ENCODE peak calls at places on chromosomes 6 and 20, in five cellular contexts. O is heart right ventricle; F is CD8-positive, alpha-beta T cell; H is left ventricle myocardium inferior; A is tibial artery. K is an unnamed sample.

GRCh38 chr6:85081102-85081501 is 316.7 kb upstream of the TBX18 start:
- DNase-seq in F (no peak), A (no peak), O (no peak), H (no peak), K (no peak)

GRCh38 chr20:23436681-23437080 is 2.8 kb upstream of the CSTL1 start:
- DNase-seq in A (no peak), H (no peak), O (no peak), F (no peak), K (no peak)

GRCh38 chr6:73032586-73032985 is 192.7 kb downstream of the KHDC1L start:
- DNase-seq in F (no peak), H (no peak), O (no peak), A (no peak), K (no peak)

GRCh38 chr6:161273356-161273751 is 507 bp downstream of the AGPAT4 start:
- DNase-seq in H (no peak), F (peak), A (no peak), O (peak), K (no peak)

GRCh38 chr20:50982372-50982771 is 23.8 kb downstream of the MOCS3 start:
- DNase-seq in A (no peak), F (no peak), H (no peak), O (no peak), K (no peak)

GRCh38 chr20:48910360-48910781 is 11.1 kb upstream of the ARFGEF2 start:
- DNase-seq in F (peak), A (no peak), O (no peak), H (no peak), K (no peak)

GRCh38 chr6:146578054-146578453 is 20.7 kb upstream of the ADGB start:
- DNase-seq in F (no peak), A (no peak), H (no peak), O (no peak), K (no peak)

GRCh38 chr20:25039697-25040437 is 18.1 kb downstream of the ACSS1 start:
- DNase-seq in F (no peak), O (peak), H (peak), A (peak), K (no peak)

GRCh38 chr6:978937-979685 is 286.2 kb upstream of the EXOC2 start:
- DNase-seq in H (no peak), F (no peak), A (no peak), O (no peak), K (no peak)

GRCh38 chr6:125586605-125587004 is 162.8 kb upstream of the HEY2 start:
- DNase-seq in A (no peak), H (no peak), O (no peak), F (no peak), K (no peak)

GRCh38 chr6:125587624-125588023 is 161.8 kb upstream of the HEY2 start:
- DNase-seq in A (no peak), O (no peak), F (no peak), H (no peak), K (no peak)

GRCh38 chr6:125584468-125584939 is 164.9 kb upstream of the HEY2 start:
- DNase-seq in F (no peak), A (peak), H (peak), O (peak), K (peak)

GRCh38 chr6:125586074-125586473 is 163.4 kb upstream of the HEY2 start:
- DNase-seq in H (no peak), A (no peak), F (no peak), O (no peak), K (no peak)

GRCh38 chr6:125585470-125585869 is 164.0 kb upstream of the HEY2 start:
- DNase-seq in F (no peak), A (no peak), H (no peak), O (no peak), K (no peak)
- H3K4me3 ChIP-seq in F (no peak), A (no peak), H (no peak), O (no peak), K (no peak)

GRCh38 chr20:58908216-58908615 is 55.7 kb downstream of the GNAS start:
- DNase-seq in H (no peak), F (no peak), A (no peak), O (no peak), K (no peak)
- H3K27ac ChIP-seq in H (peak), F (peak), A (peak), O (peak), K (no peak)

DNA sequence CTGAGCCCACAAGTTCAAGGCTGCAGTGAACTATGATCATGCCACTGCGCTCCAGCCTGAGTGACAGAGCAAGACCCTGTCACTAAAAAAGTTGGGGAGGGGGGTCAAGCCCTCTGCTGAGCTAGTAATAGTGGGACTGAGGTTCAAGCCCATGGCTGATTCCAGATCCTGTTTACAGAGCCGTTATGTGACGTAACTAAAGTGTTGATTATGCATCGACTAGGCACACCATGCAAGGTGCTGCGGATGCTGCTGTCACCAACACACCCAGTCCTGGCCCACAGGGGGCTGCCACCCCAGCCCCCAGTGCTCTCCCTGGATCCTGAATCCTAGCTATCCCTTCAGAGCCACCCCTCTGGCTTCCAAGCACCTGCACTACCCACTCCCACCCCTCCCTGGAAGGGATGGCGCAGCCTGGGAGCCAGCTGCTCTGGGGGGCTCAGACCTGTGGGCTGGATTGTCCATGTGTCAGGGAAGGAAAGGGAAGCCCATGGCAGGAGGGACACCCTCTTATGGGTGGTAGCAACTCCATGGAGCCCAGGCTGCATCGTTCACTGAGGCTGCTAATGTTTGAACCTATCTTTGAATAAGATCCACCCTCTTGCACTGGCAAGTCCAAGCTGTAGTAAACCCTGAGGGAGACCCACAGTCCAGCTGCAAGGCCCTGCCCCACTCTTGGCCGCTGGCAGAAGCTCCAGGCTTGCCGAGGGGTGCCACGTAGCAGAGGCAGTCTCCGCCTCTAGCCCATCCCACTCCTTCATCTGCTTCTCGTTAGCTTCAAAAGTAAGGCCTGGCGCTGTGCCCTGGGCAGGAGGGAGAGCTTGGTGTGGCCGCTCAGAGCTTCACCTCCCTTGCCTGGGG is 95.0 kb downstream of the SNX5 start:
- DNase-seq in F (no peak), A (peak), H (peak), O (peak), K (no peak)
- H3K4me3 ChIP-seq in F (no peak), A (peak), H (no peak), O (no peak), K (no peak)

DNA sequence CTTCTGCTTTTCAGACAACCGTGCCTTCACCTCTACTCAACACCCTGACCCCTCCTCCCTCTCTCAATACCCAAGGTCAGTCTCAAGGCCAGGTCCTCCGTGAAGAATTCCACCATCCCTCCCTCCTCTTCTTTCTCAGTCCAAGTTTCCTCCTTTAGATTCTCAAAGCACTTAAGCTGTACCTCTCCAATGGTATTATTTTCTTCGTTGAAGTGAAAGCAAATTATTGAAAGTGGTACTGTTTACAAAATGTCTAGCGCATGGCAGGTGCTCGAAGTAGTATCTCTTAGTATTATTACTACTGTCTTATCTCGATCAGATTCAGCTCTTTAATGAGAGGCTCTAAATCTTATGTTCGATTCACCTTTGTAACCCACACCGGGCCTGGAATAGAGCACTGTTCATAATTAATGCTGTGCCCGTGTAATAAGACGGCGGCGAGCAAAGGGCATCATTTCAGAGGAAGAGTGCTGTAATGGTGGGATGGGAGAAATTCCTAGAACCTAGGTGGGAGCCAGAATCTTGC is 593 bp upstream of the RALGAPB start:
- DNase-seq in F (no peak), H (no peak), A (no peak), O (no peak), K (no peak)
- H3K27ac ChIP-seq in F (peak), H (peak), A (peak), O (peak), K (no peak)

GRCh38 chr6:109081026-109081425 is 13.6 kb downstream of the SESN1 start:
- DNase-seq in F (no peak), A (no peak), O (no peak), H (no peak), K (no peak)

GRCh38 chr6:109079981-109080380 is 14.7 kb downstream of the SESN1 start:
- DNase-seq in H (peak), A (peak), F (no peak), O (no peak), K (no peak)

GRCh38 chr6:109081516-109081915 is 13.1 kb downstream of the SESN1 start:
- DNase-seq in O (no peak), A (no peak), F (no peak), H (no peak), K (no peak)

GRCh38 chr6:109082178-109082577 is 12.5 kb downstream of the SESN1 start:
- DNase-seq in A (no peak), F (no peak), H (no peak), O (no peak), K (no peak)

GRCh38 chr6:109083657-109084056 is 11.0 kb downstream of the SESN1 start:
- DNase-seq in A (no peak), O (no peak), H (no peak), F (no peak), K (no peak)
- H3K4me3 ChIP-seq in A (no peak), O (no peak), H (peak), F (no peak), K (no peak)

GRCh38 chr6:169388767-169389166 is 135.1 kb upstream of the THBS2 start:
- DNase-seq in A (no peak), H (no peak), F (no peak), O (no peak), K (no peak)

GRCh38 chr6:169384291-169384690 is 130.6 kb upstream of the THBS2 start:
- DNase-seq in O (no peak), H (no peak), F (no peak), A (no peak), K (no peak)

GRCh38 chr6:169387809-169388383 is 134.2 kb upstream of the THBS2 start:
- DNase-seq in F (no peak), H (no peak), O (no peak), A (no peak), K (no peak)

GRCh38 chr6:169385237-169385880 is 131.7 kb upstream of the THBS2 start:
- DNase-seq in F (no peak), A (no peak), O (no peak), H (no peak), K (no peak)

DNA sequence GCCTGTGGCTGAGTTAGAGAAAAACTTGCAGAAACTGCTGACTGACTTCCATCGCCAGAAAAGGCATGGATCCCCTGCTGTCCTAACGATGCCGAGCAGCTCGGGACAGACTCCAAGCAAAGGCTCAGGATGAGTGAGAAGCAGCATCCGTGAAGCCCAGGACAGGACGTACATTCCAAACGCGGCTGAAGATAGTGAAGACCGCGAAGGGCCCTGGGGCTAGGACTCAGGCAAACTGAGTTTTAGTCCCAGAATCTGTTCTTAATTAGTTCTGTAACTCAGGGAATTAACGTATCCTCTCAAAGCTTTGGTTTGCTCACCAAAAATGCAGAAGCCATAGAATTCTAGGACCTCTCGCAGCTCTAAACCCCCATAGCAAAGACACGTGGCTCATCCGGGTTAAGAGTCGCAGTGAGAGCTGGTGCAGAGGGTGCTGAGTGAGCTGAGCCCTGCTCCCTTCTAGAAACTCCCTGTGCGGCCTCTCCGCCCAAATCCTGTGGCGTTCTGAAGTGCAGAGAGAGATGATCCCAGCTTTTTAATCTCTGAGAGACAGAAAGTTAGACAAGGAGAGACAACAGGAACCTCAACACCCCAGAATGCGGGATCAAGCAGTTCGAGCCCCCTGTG is 132.9 kb upstream of the THBS2 start:
- DNase-seq in A (no peak), H (no peak), F (no peak), O (no peak), K (no peak)
- H3K27ac ChIP-seq in A (peak), H (no peak), F (no peak), O (no peak), K (no peak)

GRCh38 chr6:40986871-40987270 is 52.1 kb downstream of the UNC5CL start:
- DNase-seq in F (no peak), A (no peak), O (no peak), H (no peak), K (no peak)

GRCh38 chr6:40986364-40986763 is 52.7 kb downstream of the UNC5CL start:
- DNase-seq in H (no peak), A (no peak), O (no peak), F (no peak), K (no peak)

GRCh38 chr6:40990301-40990700 is 48.7 kb downstream of the UNC5CL start:
- DNase-seq in H (no peak), F (no peak), A (no peak), O (no peak), K (no peak)

GRCh38 chr6:40989204-40990179 is 49.5 kb downstream of the UNC5CL start:
- DNase-seq in O (no peak), F (no peak), H (no peak), A (no peak), K (no peak)

GRCh38 chr6:40988634-40989033 is 50.4 kb downstream of the UNC5CL start:
- DNase-seq in H (no peak), A (no peak), F (no peak), O (no peak), K (no peak)
- H3K4me3 ChIP-seq in H (no peak), A (no peak), F (no peak), O (no peak), K (no peak)

GRCh38 chr6:22320750-22321149 is 23.9 kb upstream of the PRL start:
- DNase-seq in O (no peak), F (no peak), H (no peak), A (no peak), K (no peak)
- H3K27ac ChIP-seq in O (no peak), F (no peak), H (no peak), A (no peak), K (no peak)

DNA sequence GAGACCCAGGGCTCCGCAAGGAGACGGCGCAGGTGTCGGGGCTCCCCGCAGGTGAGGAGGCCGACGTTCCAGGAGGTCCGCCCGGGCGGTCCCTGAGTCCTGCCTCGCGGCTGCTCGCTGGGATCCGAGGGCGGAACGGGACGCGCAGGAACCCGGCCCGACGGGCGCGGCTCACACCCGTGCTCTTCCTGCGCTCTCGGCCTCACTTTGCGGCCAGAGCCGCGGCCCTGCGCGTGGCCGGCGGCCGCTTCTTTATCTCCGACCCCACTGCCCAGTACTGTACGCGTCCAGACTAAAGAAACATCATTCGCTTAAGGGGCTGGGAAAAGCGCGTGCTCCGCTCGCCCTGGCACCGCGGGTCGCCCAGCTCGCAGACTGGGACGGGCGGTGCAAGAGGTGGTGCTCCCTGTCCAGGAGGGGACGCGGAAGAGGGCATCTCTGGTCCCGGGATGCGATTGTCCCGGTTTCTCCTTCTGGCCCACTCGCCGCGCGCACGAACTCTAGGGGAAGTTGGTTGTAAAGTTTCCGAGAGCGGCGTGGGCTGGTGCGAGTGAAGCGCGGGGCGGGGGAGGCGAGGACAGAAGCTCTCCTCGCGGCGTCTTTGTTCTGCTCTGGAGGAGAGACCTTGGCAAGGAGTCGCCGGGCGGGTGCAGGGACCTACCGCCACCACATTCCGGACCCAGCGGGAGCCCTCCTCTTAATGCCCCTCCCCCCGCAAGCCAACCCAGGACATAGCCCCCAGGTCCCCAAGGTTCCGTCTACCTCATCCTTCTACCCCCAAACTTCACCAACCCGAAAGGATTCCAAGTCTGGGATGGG is 70.9 kb downstream of the SOX4 start:
- DNase-seq in F (no peak), A (no peak), O (peak), H (peak), K (peak)
- H3K4me3 ChIP-seq in F (no peak), A (peak), O (peak), H (peak), K (peak)

GRCh38 chr6:15472626-15473025 is 190.2 kb downstream of the DTNBP1 start:
- DNase-seq in F (no peak), A (no peak), O (no peak), H (no peak), K (no peak)

GRCh38 chr6:15473741-15474161 is 189.1 kb downstream of the DTNBP1 start:
- DNase-seq in O (no peak), F (no peak), A (no peak), H (no peak), K (no peak)

GRCh38 chr6:15475261-15475660 is 187.6 kb downstream of the DTNBP1 start:
- DNase-seq in H (no peak), O (no peak), A (no peak), F (no peak), K (no peak)

GRCh38 chr6:15473174-15473573 is 189.7 kb downstream of the DTNBP1 start:
- DNase-seq in H (no peak), F (no peak), A (no peak), O (no peak), K (no peak)

DNA sequence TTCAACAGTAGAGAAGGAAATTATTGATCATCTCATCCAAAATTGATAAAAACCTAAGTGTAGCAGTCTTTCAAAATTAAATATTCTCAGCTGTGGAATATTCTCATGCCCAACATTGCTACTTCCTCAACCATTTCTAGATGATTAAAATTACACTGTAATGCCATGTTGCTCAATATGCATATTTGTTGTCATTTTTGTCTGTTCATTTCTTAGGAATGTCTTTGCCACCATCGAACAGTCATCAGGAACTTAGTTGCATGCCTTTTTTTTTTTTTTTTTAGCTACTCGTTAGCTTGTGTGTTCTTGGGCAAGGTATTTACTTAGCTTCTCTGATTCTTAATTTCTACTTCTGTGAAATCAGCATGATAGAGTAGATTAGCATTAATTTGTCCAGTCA is 188.6 kb downstream of the DTNBP1 start:
- DNase-seq in O (no peak), F (no peak), A (no peak), H (no peak), K (no peak)
- H3K27ac ChIP-seq in O (peak), F (no peak), A (no peak), H (peak), K (no peak)

K was measured in iPS DF 6.9.